ENCODE peak calls at places on chromosome 6, in seven cellular contexts. E is cortex of kidney, T is NCI-H524, I is iris pigment epithelial cell, U is tibial nerve, C is stomach, G is fibroblast of mammary gland. Q is an unnamed sample.

GRCh38 chr6:69820018-69820417 is 23.2 kb upstream of the LMBRD1 start:
- DNase-seq in I (no peak), U (no peak), T (no peak), E (no peak), G (no peak), C (no peak), Q (no peak)

GRCh38 chr6:139289233-139289632 is 2.6 kb downstream of the TXLNB start:
- DNase-seq in T (no peak), I (no peak), G (no peak), U (no peak), C (no peak), E (no peak), Q (no peak)

GRCh38 chr6:80341330-80341729 is 234.9 kb downstream of the BCKDHB start:
- DNase-seq in C (no peak), T (peak), I (peak), G (peak), E (no peak), U (no peak), Q (no peak)

GRCh38 chr6:70131528-70131927 is 171.4 kb downstream of the COL9A1 start:
- DNase-seq in U (no peak), I (no peak), E (no peak), G (no peak), C (no peak), T (peak), Q (no peak)

GRCh38 chr6:54864272-54864671 is 17.7 kb downstream of the FAM83B start:
- DNase-seq in E (no peak), I (peak), U (no peak), C (no peak), G (no peak), T (peak), Q (no peak)

GRCh38 chr6:25312703-25313102 is 33.5 kb downstream of the CARMIL1 start:
- DNase-seq in T (peak), U (no peak), C (no peak), I (peak), E (no peak), G (peak), Q (no peak)

GRCh38 chr6:165042912-165043311 is 266.5 kb downstream of the C6orf118 start:
- DNase-seq in T (no peak), C (no peak), E (no peak), U (no peak), I (no peak), G (no peak), Q (no peak)

GRCh38 chr6:37784585-37784967 is 35.0 kb upstream of the ZFAND3 start:
- DNase-seq in I (no peak), G (peak), U (no peak), C (no peak), T (no peak), E (no peak), Q (no peak)

GRCh38 chr6:35931120-35931561 is 10.2 kb upstream of the SRPK1 start:
- DNase-seq in T (peak), I (no peak), U (no peak), G (no peak), E (no peak), C (no peak), Q (no peak)

GRCh38 chr6:131393433-131393832 is 179.6 kb upstream of the ARG1 start:
- DNase-seq in U (no peak), E (no peak), T (no peak), I (no peak), G (no peak), C (no peak), Q (no peak)

GRCh38 chr6:3831741-3832530 is 17.2 kb upstream of the FAM50B start:
- DNase-seq in G (no peak), T (no peak), U (no peak), I (no peak), E (no peak), C (no peak), Q (no peak)

GRCh38 chr6:36829919-36830544 is 9.2 kb downstream of the CPNE5 start:
- DNase-seq in E (no peak), G (peak), I (no peak), U (peak), C (peak), T (no peak), Q (peak)

GRCh38 chr6:162856885-162857284 is 129.1 kb downstream of the PACRG start:
- DNase-seq in I (peak), G (peak), C (no peak), E (no peak), T (peak), U (no peak), Q (peak)

GRCh38 chr6:144321839-144322591 is 36.9 kb downstream of the UTRN start:
- DNase-seq in G (peak), U (no peak), I (peak), E (no peak), C (no peak), T (peak), Q (no peak)

GRCh38 chr6:2563635-2564034 is 187.1 kb downstream of the MYLK4 start:
- DNase-seq in C (no peak), T (no peak), E (no peak), G (no peak), I (peak), U (no peak), Q (no peak)

GRCh38 chr6:37456126-37456525 is 23.1 kb downstream of the CMTR1 start:
- DNase-seq in E (no peak), G (peak), I (peak), U (no peak), T (no peak), C (no peak), Q (no peak)

GRCh38 chr6:150656156-150656555 is 56.5 kb downstream of the PLEKHG1 start:
- DNase-seq in G (no peak), T (no peak), U (no peak), C (no peak), I (no peak), E (no peak), Q (no peak)

GRCh38 chr6:109321752-109322151 is 60.5 kb downstream of the CD164 start:
- DNase-seq in G (no peak), I (no peak), C (no peak), U (no peak), E (no peak), T (peak), Q (no peak)

GRCh38 chr6:155880905-155881304 is 425.3 kb upstream of the NOX3 start:
- DNase-seq in E (no peak), G (peak), T (no peak), C (no peak), U (no peak), I (peak), Q (no peak)

GRCh38 chr6:27777614-27778355 is 134.4 kb downstream of the OR2B2 start:
- DNase-seq in T (no peak), C (no peak), E (no peak), I (no peak), U (no peak), G (peak), Q (no peak)

GRCh38 chr6:12258591-12258990 is 31.6 kb upstream of the EDN1 start:
- DNase-seq in E (no peak), C (no peak), G (no peak), I (no peak), T (no peak), U (no peak), Q (no peak)

GRCh38 chr6:169776379-169776778 is 25.0 kb downstream of the ERMARD start:
- DNase-seq in T (no peak), U (no peak), E (no peak), C (no peak), I (no peak), G (no peak), Q (no peak)

GRCh38 chr6:128074561-128074960 is 173.7 kb upstream of the THEMIS start:
- DNase-seq in I (no peak), C (no peak), T (no peak), E (no peak), U (no peak), G (no peak), Q (no peak)

GRCh38 chr6:42071881-42072583 is 21.7 kb downstream of the TAF8 start:
- DNase-seq in E (no peak), G (no peak), C (no peak), T (no peak), I (no peak), U (no peak), Q (no peak)

GRCh38 chr6:30037182-30037788 is 23.8 kb upstream of the POLR1H start:
- DNase-seq in T (peak), I (peak), U (no peak), G (peak), E (no peak), C (no peak), Q (no peak)

GRCh38 chr6:50543666-50544065 is 169.7 kb upstream of the TFAP2D start:
- DNase-seq in U (no peak), C (no peak), E (no peak), I (no peak), G (no peak), T (peak), Q (no peak)

GRCh38 chr6:138571174-138571573 is 71.9 kb upstream of the NHSL1 start:
- DNase-seq in U (no peak), E (no peak), C (no peak), I (no peak), G (no peak), T (peak), Q (no peak)

GRCh38 chr6:90328004-90328403 is 31.4 kb upstream of the BACH2 start:
- DNase-seq in T (no peak), I (peak), C (no peak), U (no peak), G (peak), E (no peak), Q (no peak)

GRCh38 chr6:35973670-35974222 is 50.7 kb downstream of the SLC26A8 start:
- DNase-seq in C (peak), E (no peak), G (no peak), I (peak), T (no peak), U (no peak), Q (no peak)

GRCh38 chr6:75128881-75129570 is 76.8 kb downstream of the COL12A1 start:
- DNase-seq in U (no peak), T (no peak), G (peak), C (no peak), E (no peak), I (peak), Q (no peak)

GRCh38 chr6:166515072-166515810 is 71.2 kb downstream of the RAMACL start:
- DNase-seq in I (peak), C (no peak), G (peak), T (no peak), E (no peak), U (no peak), Q (peak)

GRCh38 chr6:72941751-72942150 is 283.5 kb downstream of the KHDC1L start:
- DNase-seq in I (no peak), T (no peak), C (peak), G (no peak), E (no peak), U (no peak), Q (no peak)

GRCh38 chr6:158125271-158125670 is 42.8 kb downstream of the SERAC1 start:
- DNase-seq in T (no peak), U (no peak), G (no peak), C (no peak), I (no peak), E (no peak), Q (no peak)

GRCh38 chr6:126040826-126041225 is 54.5 kb downstream of the TRMT11 start:
- DNase-seq in E (no peak), I (peak), T (no peak), U (no peak), C (peak), G (peak), Q (no peak)

Q was measured in pons.